ENCODE peak calls at places on chromosomes 1 and 21, in nine cellular contexts. S is NCI-H1105 treated with DMSO at 0.1 percent for 48 hours; G is NCI-H2081; D is activated CD4-positive, alpha-beta T cell treated with anti-CD3 and anti-CD28 coated beads, Interleukin-2, amount 50 U/mL, for 24 hours; F is stromal cell of bone marrow; H is mesendoderm; J is AG10803; Q is NCI-H1694 treated with DMSO at 0.1 percent for 48 hours; K is IMR-90. Y is an unnamed sample.

GRCh38 chr1:1631793-1632420 is at the start of gene MMP23B:
- DNase-seq in S (no peak), G (no peak), D (no peak), F (no peak), H (peak), J (no peak), Q (no peak), K (no peak), Y (peak)

GRCh38 chr1:168722964-168723363 is 6.0 kb downstream of the DPT start:
- DNase-seq in S (peak), G (no peak), D (no peak), F (no peak), H (no peak), J (no peak), Q (no peak), K (no peak), Y (no peak)

GRCh38 chr1:172286629-172287076 is 133.8 kb upstream of the C1orf105 start:
- DNase-seq in S (no peak), G (no peak), D (no peak), F (peak), H (no peak), J (peak), Q (peak), K (peak), Y (no peak)

GRCh38 chr1:94096797-94097549 is 24.0 kb downstream of the ABCA4 start:
- DNase-seq in S (no peak), G (no peak), D (no peak), F (peak), H (no peak), J (peak), Q (no peak), K (peak), Y (no peak)

GRCh38 chr21:31612889-31613785 is 46.4 kb upstream of the SOD1 start:
- DNase-seq in S (no peak), G (no peak), D (no peak), F (peak), H (no peak), J (peak), Q (no peak), K (peak), Y (peak)

GRCh38 chr21:35824136-35824535 is 236.2 kb downstream of the SETD4 start:
- DNase-seq in S (no peak), G (no peak), D (no peak), F (peak), H (no peak), J (no peak), Q (no peak), K (no peak), Y (no peak)

GRCh38 chr1:24283326-24284155 is 35.6 kb upstream of the GRHL3 start:
- DNase-seq in S (no peak), G (no peak), D (no peak), F (peak), H (no peak), J (peak), Q (no peak), K (peak), Y (no peak)

GRCh38 chr21:25330266-25330665 is 277.0 kb downstream of the MRPL39 start:
- DNase-seq in S (peak), G (no peak), D (no peak), F (peak), H (no peak), J (peak), Q (no peak), K (peak), Y (no peak)

GRCh38 chr1:207811920-207812720 is 60.3 kb downstream of the CD46 start:
- DNase-seq in S (no peak), G (no peak), D (no peak), F (no peak), H (peak), J (no peak), Q (no peak), K (peak), Y (peak)

GRCh38 chr1:145707183-145707867 is at the start of gene PDZK1:
- DNase-seq in S (no peak), G (no peak), D (no peak), F (no peak), H (peak), J (no peak), Q (no peak), K (no peak), Y (peak)

GRCh38 chr1:201648911-201649775 is 110.2 kb downstream of the NAV1 start:
- DNase-seq in S (peak), G (peak), D (no peak), F (no peak), H (peak), J (no peak), Q (no peak), K (peak), Y (peak)

GRCh38 chr1:116286541-116286971 is 86.5 kb upstream of the ATP1A1 start:
- DNase-seq in S (no peak), G (no peak), D (no peak), F (no peak), H (no peak), J (peak), Q (no peak), K (peak), Y (peak)

GRCh38 chr1:42298520-42298919 is 36.5 kb downstream of the FOXJ3 start:
- DNase-seq in S (no peak), G (no peak), D (no peak), F (no peak), H (no peak), J (no peak), Q (no peak), K (no peak), Y (no peak)

GRCh38 chr1:53326598-53327182 is 1.2 kb downstream of the LRP8 start:
- DNase-seq in S (peak), G (peak), D (peak), F (no peak), H (peak), J (no peak), Q (no peak), K (no peak), Y (peak)

GRCh38 chr1:220330265-220330664 is 58.0 kb upstream of the RAB3GAP2 start:
- DNase-seq in S (no peak), G (no peak), D (no peak), F (no peak), H (no peak), J (peak), Q (no peak), K (peak), Y (no peak)

GRCh38 chr1:212916395-212917133 is 33.8 kb upstream of the VASH2 start:
- DNase-seq in S (no peak), G (no peak), D (no peak), F (no peak), H (peak), J (peak), Q (peak), K (peak), Y (peak)

GRCh38 chr1:8255712-8256111 is 62.2 kb upstream of the SLC45A1 start:
- DNase-seq in S (no peak), G (no peak), D (no peak), F (no peak), H (no peak), J (no peak), Q (no peak), K (no peak), Y (no peak)

GRCh38 chr21:19268634-19269138 is 865.1 kb upstream of the TMPRSS15 start:
- DNase-seq in S (no peak), G (no peak), D (no peak), F (no peak), H (no peak), J (no peak), Q (no peak), K (no peak), Y (no peak)

GRCh38 chr1:119968068-119968492 is 71.8 kb upstream of the ADAM30 start:
- DNase-seq in S (peak), G (peak), D (peak), F (no peak), H (peak), J (peak), Q (peak), K (peak), Y (peak)

GRCh38 chr1:68673771-68674170 is 176.9 kb upstream of the DEPDC1 start:
- DNase-seq in S (no peak), G (no peak), D (no peak), F (peak), H (no peak), J (no peak), Q (no peak), K (peak), Y (no peak)

GRCh38 chr21:38083534-38083933 is 167.3 kb upstream of the KCNJ6 start:
- DNase-seq in S (no peak), G (no peak), D (no peak), F (no peak), H (no peak), J (no peak), Q (no peak), K (no peak), Y (no peak)

GRCh38 chr1:212030936-212031528 is 4.3 kb downstream of the INTS7 start:
- DNase-seq in S (no peak), G (no peak), D (no peak), F (peak), H (peak), J (peak), Q (no peak), K (peak), Y (no peak)

GRCh38 chr21:39630827-39631226 is 18.1 kb downstream of the B3GALT5 start:
- DNase-seq in S (no peak), G (no peak), D (no peak), F (no peak), H (no peak), J (peak), Q (no peak), K (peak), Y (no peak)

GRCh38 chr1:232598837-232599177 is 31.1 kb downstream of the SIPA1L2 start:
- DNase-seq in S (no peak), G (no peak), D (no peak), F (no peak), H (no peak), J (no peak), Q (no peak), K (no peak), Y (no peak)

GRCh38 chr1:65343286-65343685 is 33.9 kb downstream of the DNAJC6 start:
- DNase-seq in S (no peak), G (no peak), D (no peak), F (peak), H (no peak), J (peak), Q (no peak), K (peak), Y (no peak)

GRCh38 chr1:89598450-89599331 is 34.2 kb upstream of the LRRC8C start:
- DNase-seq in S (peak), G (peak), D (no peak), F (no peak), H (peak), J (peak), Q (peak), K (peak), Y (peak)

GRCh38 chr1:24929091-24929875 is 793 bp downstream of the RUNX3 start:
- DNase-seq in S (peak), G (peak), D (peak), F (no peak), H (peak), J (peak), Q (no peak), K (no peak), Y (peak)

GRCh38 chr1:28144203-28145135 is 32.0 kb downstream of the PTAFR start:
- DNase-seq in S (no peak), G (no peak), D (no peak), F (peak), H (peak), J (peak), Q (no peak), K (peak), Y (no peak)

GRCh38 chr1:6006882-6007281 is 14.7 kb upstream of the NPHP4 start:
- DNase-seq in S (no peak), G (no peak), D (no peak), F (no peak), H (no peak), J (no peak), Q (no peak), K (no peak), Y (no peak)

GRCh38 chr21:16079830-16080229 is 350.0 kb downstream of the USP25 start:
- DNase-seq in S (no peak), G (peak), D (no peak), F (peak), H (no peak), J (peak), Q (no peak), K (peak), Y (no peak)

GRCh38 chr21:34688145-34688544 is 19.4 kb downstream of the CLIC6 start:
- DNase-seq in S (peak), G (no peak), D (no peak), F (no peak), H (no peak), J (no peak), Q (no peak), K (no peak), Y (no peak)